ENCODE peak calls at places on chromosome 10, in eight cellular contexts. One of them, this sample, is unnamed.

GRCh38 chr10:7408003-7408493 is 2.8 kb downstream of the SFMBT2 start:
- DNase-seq in stimulated activated CD4-positive, alpha-beta T cell treated with anti-CD3 and anti-CD28 coated beads, Interleukin-2, amount 100 ng/mL, for 48 hours: peak
- DNase-seq in NCI-H2107: no peak
- DNase-seq in fibroblast of mammary gland: peak
- DNase-seq in RPMI7951: no peak
- DNase-seq in anterior cingulate cortex: peak
- DNase-seq in activated effector memory CD4-positive, alpha-beta T cell treated with anti-CD3 and anti-CD28 coated beads, Interleukin-2, amount 50 U/mL, for 16 hours: peak
- DNase-seq in G401: no peak
- DNase-seq in this sample: no peak

GRCh38 chr10:115856580-115856979 is 416.4 kb downstream of the GFRA1 start:
- DNase-seq in stimulated activated CD4-positive, alpha-beta T cell treated with anti-CD3 and anti-CD28 coated beads, Interleukin-2, amount 100 ng/mL, for 48 hours: no peak
- DNase-seq in NCI-H2107: no peak
- DNase-seq in fibroblast of mammary gland: no peak
- DNase-seq in RPMI7951: no peak
- DNase-seq in anterior cingulate cortex: no peak
- DNase-seq in activated effector memory CD4-positive, alpha-beta T cell treated with anti-CD3 and anti-CD28 coated beads, Interleukin-2, amount 50 U/mL, for 16 hours: no peak
- DNase-seq in G401: no peak
- DNase-seq in this sample: no peak

GRCh38 chr10:134205-134742 is 981 bp upstream of the ZMYND11 start:
- DNase-seq in stimulated activated CD4-positive, alpha-beta T cell treated with anti-CD3 and anti-CD28 coated beads, Interleukin-2, amount 100 ng/mL, for 48 hours: no peak
- DNase-seq in NCI-H2107: no peak
- DNase-seq in fibroblast of mammary gland: peak
- DNase-seq in RPMI7951: no peak
- DNase-seq in anterior cingulate cortex: no peak
- DNase-seq in activated effector memory CD4-positive, alpha-beta T cell treated with anti-CD3 and anti-CD28 coated beads, Interleukin-2, amount 50 U/mL, for 16 hours: peak
- DNase-seq in G401: peak
- DNase-seq in this sample: peak

GRCh38 chr10:99364125-99364524 is 35.0 kb downstream of the CNNM1 start:
- DNase-seq in stimulated activated CD4-positive, alpha-beta T cell treated with anti-CD3 and anti-CD28 coated beads, Interleukin-2, amount 100 ng/mL, for 48 hours: no peak
- DNase-seq in NCI-H2107: no peak
- DNase-seq in fibroblast of mammary gland: peak
- DNase-seq in RPMI7951: no peak
- DNase-seq in anterior cingulate cortex: no peak
- DNase-seq in activated effector memory CD4-positive, alpha-beta T cell treated with anti-CD3 and anti-CD28 coated beads, Interleukin-2, amount 50 U/mL, for 16 hours: no peak
- DNase-seq in G401: no peak
- DNase-seq in this sample: no peak

GRCh38 chr10:93566435-93567276 is at the start of gene FFAR4:
- DNase-seq in stimulated activated CD4-positive, alpha-beta T cell treated with anti-CD3 and anti-CD28 coated beads, Interleukin-2, amount 100 ng/mL, for 48 hours: no peak
- DNase-seq in NCI-H2107: no peak
- DNase-seq in fibroblast of mammary gland: no peak
- DNase-seq in RPMI7951: peak
- DNase-seq in anterior cingulate cortex: no peak
- DNase-seq in activated effector memory CD4-positive, alpha-beta T cell treated with anti-CD3 and anti-CD28 coated beads, Interleukin-2, amount 50 U/mL, for 16 hours: no peak
- DNase-seq in G401: no peak
- DNase-seq in this sample: no peak

GRCh38 chr10:57657164-57657765 is 610.4 kb downstream of the IPMK start:
- DNase-seq in stimulated activated CD4-positive, alpha-beta T cell treated with anti-CD3 and anti-CD28 coated beads, Interleukin-2, amount 100 ng/mL, for 48 hours: peak
- DNase-seq in NCI-H2107: peak
- DNase-seq in fibroblast of mammary gland: peak
- DNase-seq in RPMI7951: peak
- DNase-seq in anterior cingulate cortex: peak
- DNase-seq in activated effector memory CD4-positive, alpha-beta T cell treated with anti-CD3 and anti-CD28 coated beads, Interleukin-2, amount 50 U/mL, for 16 hours: no peak
- DNase-seq in G401: peak
- DNase-seq in this sample: peak

GRCh38 chr10:103480521-103480920 is 1.5 kb upstream of the CALHM3 start:
- DNase-seq in stimulated activated CD4-positive, alpha-beta T cell treated with anti-CD3 and anti-CD28 coated beads, Interleukin-2, amount 100 ng/mL, for 48 hours: no peak
- DNase-seq in NCI-H2107: no peak
- DNase-seq in fibroblast of mammary gland: peak
- DNase-seq in RPMI7951: peak
- DNase-seq in anterior cingulate cortex: no peak
- DNase-seq in activated effector memory CD4-positive, alpha-beta T cell treated with anti-CD3 and anti-CD28 coated beads, Interleukin-2, amount 50 U/mL, for 16 hours: no peak
- DNase-seq in G401: no peak
- DNase-seq in this sample: no peak

GRCh38 chr10:6141296-6142151 is 52.7 kb downstream of the RBM17 start:
- DNase-seq in stimulated activated CD4-positive, alpha-beta T cell treated with anti-CD3 and anti-CD28 coated beads, Interleukin-2, amount 100 ng/mL, for 48 hours: no peak
- DNase-seq in NCI-H2107: peak
- DNase-seq in fibroblast of mammary gland: peak
- DNase-seq in RPMI7951: peak
- DNase-seq in anterior cingulate cortex: no peak
- DNase-seq in activated effector memory CD4-positive, alpha-beta T cell treated with anti-CD3 and anti-CD28 coated beads, Interleukin-2, amount 50 U/mL, for 16 hours: peak
- DNase-seq in G401: no peak
- DNase-seq in this sample: peak

GRCh38 chr10:48306870-48307531 is 524 bp downstream of the MAPK8 start:
- DNase-seq in stimulated activated CD4-positive, alpha-beta T cell treated with anti-CD3 and anti-CD28 coated beads, Interleukin-2, amount 100 ng/mL, for 48 hours: peak
- DNase-seq in NCI-H2107: peak
- DNase-seq in fibroblast of mammary gland: peak
- DNase-seq in RPMI7951: peak
- DNase-seq in anterior cingulate cortex: peak
- DNase-seq in activated effector memory CD4-positive, alpha-beta T cell treated with anti-CD3 and anti-CD28 coated beads, Interleukin-2, amount 50 U/mL, for 16 hours: peak
- DNase-seq in G401: peak
- DNase-seq in this sample: peak

GRCh38 chr10:97427571-97428179 is 1.7 kb downstream of the PGAM1 start:
- DNase-seq in stimulated activated CD4-positive, alpha-beta T cell treated with anti-CD3 and anti-CD28 coated beads, Interleukin-2, amount 100 ng/mL, for 48 hours: no peak
- DNase-seq in NCI-H2107: no peak
- DNase-seq in fibroblast of mammary gland: peak
- DNase-seq in RPMI7951: peak
- DNase-seq in anterior cingulate cortex: no peak
- DNase-seq in activated effector memory CD4-positive, alpha-beta T cell treated with anti-CD3 and anti-CD28 coated beads, Interleukin-2, amount 50 U/mL, for 16 hours: peak
- DNase-seq in G401: peak
- DNase-seq in this sample: no peak

GRCh38 chr10:92914478-92915066 is 66.3 kb downstream of the EXOC6 start:
- DNase-seq in stimulated activated CD4-positive, alpha-beta T cell treated with anti-CD3 and anti-CD28 coated beads, Interleukin-2, amount 100 ng/mL, for 48 hours: peak
- DNase-seq in NCI-H2107: no peak
- DNase-seq in fibroblast of mammary gland: peak
- DNase-seq in RPMI7951: peak
- DNase-seq in anterior cingulate cortex: no peak
- DNase-seq in activated effector memory CD4-positive, alpha-beta T cell treated with anti-CD3 and anti-CD28 coated beads, Interleukin-2, amount 50 U/mL, for 16 hours: peak
- DNase-seq in G401: peak
- DNase-seq in this sample: peak

GRCh38 chr10:125633517-125633999 is 49.4 kb downstream of the TEX36 start:
- DNase-seq in stimulated activated CD4-positive, alpha-beta T cell treated with anti-CD3 and anti-CD28 coated beads, Interleukin-2, amount 100 ng/mL, for 48 hours: no peak
- DNase-seq in NCI-H2107: no peak
- DNase-seq in fibroblast of mammary gland: no peak
- DNase-seq in RPMI7951: peak
- DNase-seq in anterior cingulate cortex: no peak
- DNase-seq in activated effector memory CD4-positive, alpha-beta T cell treated with anti-CD3 and anti-CD28 coated beads, Interleukin-2, amount 50 U/mL, for 16 hours: no peak
- DNase-seq in G401: no peak
- DNase-seq in this sample: no peak

GRCh38 chr10:129901389-129902045 is 62.6 kb downstream of the EBF3 start:
- DNase-seq in stimulated activated CD4-positive, alpha-beta T cell treated with anti-CD3 and anti-CD28 coated beads, Interleukin-2, amount 100 ng/mL, for 48 hours: no peak
- DNase-seq in NCI-H2107: no peak
- DNase-seq in fibroblast of mammary gland: no peak
- DNase-seq in RPMI7951: no peak
- DNase-seq in anterior cingulate cortex: no peak
- DNase-seq in activated effector memory CD4-positive, alpha-beta T cell treated with anti-CD3 and anti-CD28 coated beads, Interleukin-2, amount 50 U/mL, for 16 hours: no peak
- DNase-seq in G401: no peak
- DNase-seq in this sample: no peak

GRCh38 chr10:23834096-23834495 is 374.8 kb upstream of the KIAA1217 start:
- DNase-seq in stimulated activated CD4-positive, alpha-beta T cell treated with anti-CD3 and anti-CD28 coated beads, Interleukin-2, amount 100 ng/mL, for 48 hours: no peak
- DNase-seq in NCI-H2107: no peak
- DNase-seq in fibroblast of mammary gland: no peak
- DNase-seq in RPMI7951: no peak
- DNase-seq in anterior cingulate cortex: no peak
- DNase-seq in activated effector memory CD4-positive, alpha-beta T cell treated with anti-CD3 and anti-CD28 coated beads, Interleukin-2, amount 50 U/mL, for 16 hours: no peak
- DNase-seq in G401: no peak
- DNase-seq in this sample: no peak

GRCh38 chr10:122207596-122207995 is 63.5 kb upstream of the BTBD16 start:
- DNase-seq in stimulated activated CD4-positive, alpha-beta T cell treated with anti-CD3 and anti-CD28 coated beads, Interleukin-2, amount 100 ng/mL, for 48 hours: no peak
- DNase-seq in NCI-H2107: no peak
- DNase-seq in fibroblast of mammary gland: no peak
- DNase-seq in RPMI7951: no peak
- DNase-seq in anterior cingulate cortex: no peak
- DNase-seq in activated effector memory CD4-positive, alpha-beta T cell treated with anti-CD3 and anti-CD28 coated beads, Interleukin-2, amount 50 U/mL, for 16 hours: no peak
- DNase-seq in G401: peak
- DNase-seq in this sample: no peak